ENCODE peak calls at places on chromosomes 13 and 19, in five cellular contexts. M is lower leg skin, J is ovary, Z is right lobe of liver, N is tibial nerve. V is an unnamed sample.

GRCh38 chr13:113337976-113338375 is 26.0 kb downstream of the GRTP1 start:
- DNase-seq in J (no peak), Z (no peak), M (no peak), N (no peak), V (no peak)

GRCh38 chr19:5128932-5129389 is 160.0 kb downstream of the KDM4B start:
- DNase-seq in Z (no peak), N (no peak), J (peak), M (no peak), V (peak)

GRCh38 chr19:44819246-44819832 is 10.4 kb downstream of the BCAM start:
- DNase-seq in Z (no peak), J (no peak), N (no peak), M (no peak), V (no peak)

GRCh38 chr19:19619849-19620210 is 1.3 kb upstream of the PBX4 start:
- DNase-seq in N (no peak), M (no peak), J (no peak), Z (no peak), V (no peak)

GRCh38 chr19:19600793-19601346 is 17.6 kb downstream of the PBX4 start:
- DNase-seq in N (no peak), M (no peak), Z (no peak), J (no peak), V (no peak)

GRCh38 chr19:3670258-3670795 is 29.9 kb downstream of the PIP5K1C start:
- DNase-seq in N (peak), M (peak), Z (no peak), J (peak), V (peak)

GRCh38 chr19:28886708-28887107 is 326.2 kb downstream of the UQCRFS1 start:
- DNase-seq in M (no peak), Z (no peak), N (no peak), J (no peak), V (no peak)

GRCh38 chr19:6076675-6077463 is 33.4 kb downstream of the RFX2 start:
- DNase-seq in J (no peak), M (no peak), N (no peak), Z (peak), V (peak)

GRCh38 chr13:48939728-48940127 is 36.0 kb upstream of the FNDC3A start:
- DNase-seq in Z (no peak), M (no peak), J (no peak), N (no peak), V (no peak)

GRCh38 chr13:21668665-21669599 is 1.9 kb upstream of the FGF9 start:
- DNase-seq in J (no peak), M (no peak), N (no peak), Z (no peak), V (peak)

GRCh38 chr19:53945441-53945840 is 17.3 kb upstream of the CACNG8 start:
- DNase-seq in Z (no peak), J (no peak), N (no peak), M (no peak), V (no peak)

GRCh38 chr13:112882555-112883024 is 86.4 kb upstream of the MCF2L start:
- DNase-seq in Z (no peak), M (no peak), J (no peak), N (no peak), V (no peak)

GRCh38 chr13:79582896-79583295 is 101.9 kb downstream of the NDFIP2 start:
- DNase-seq in J (no peak), M (no peak), Z (no peak), N (no peak), V (no peak)

GRCh38 chr13:50357586-50358118 is 342.4 kb downstream of the KCNRG start:
- DNase-seq in Z (no peak), M (peak), J (peak), N (no peak), V (peak)

GRCh38 chr19:33868076-33868735 is 71.5 kb downstream of the KCTD15 start:
- DNase-seq in Z (no peak), M (no peak), N (no peak), J (no peak), V (no peak)

GRCh38 chr13:94825507-94825906 is 113.2 kb upstream of the SOX21 start:
- DNase-seq in M (peak), N (peak), J (peak), Z (no peak), V (peak)

GRCh38 chr13:107209811-107210210 is 641.9 kb upstream of the ARGLU1 start:
- DNase-seq in J (no peak), Z (no peak), M (no peak), N (no peak), V (no peak)

GRCh38 chr19:57720878-57721277 is 6.5 kb downstream of the ZNF671 start:
- DNase-seq in J (no peak), Z (no peak), M (no peak), N (no peak), V (no peak)

GRCh38 chr19:48341006-48341405 is 15.7 kb downstream of the EMP3 start:
- DNase-seq in M (peak), Z (no peak), N (no peak), J (no peak), V (no peak)

GRCh38 chr19:15194938-15195337 is 5.9 kb downstream of the NOTCH3 start:
- DNase-seq in N (no peak), M (no peak), Z (no peak), J (no peak), V (no peak)

GRCh38 chr13:49890376-49890775 is 45.8 kb downstream of the SPRYD7 start:
- DNase-seq in Z (no peak), M (no peak), N (no peak), J (no peak), V (no peak)

GRCh38 chr19:58346961-58347929 is 6.0 kb downstream of the A1BG start:
- DNase-seq in N (peak), M (no peak), J (no peak), Z (no peak), V (peak)

GRCh38 chr19:1746401-1747284 is 6.7 kb upstream of the ONECUT3 start:
- DNase-seq in Z (no peak), M (no peak), J (no peak), N (no peak), V (no peak)

GRCh38 chr13:30466358-30466714 is 600 bp upstream of the HMGB1 start:
- DNase-seq in N (no peak), J (no peak), Z (no peak), M (no peak), V (no peak)
- H3K4me3 ChIP-seq in N (no peak), J (no peak), Z (no peak), M (no peak), V (no peak)

GRCh38 chr13:61880576-61881283 is 465.1 kb upstream of the PCDH20 start:
- DNase-seq in Z (no peak), M (no peak), N (no peak), J (no peak), V (no peak)

GRCh38 chr13:61873717-61874116 is 458.1 kb upstream of the PCDH20 start:
- DNase-seq in Z (no peak), J (no peak), M (no peak), N (no peak), V (no peak)

GRCh38 chr13:61874970-61875579 is 459.4 kb upstream of the PCDH20 start:
- DNase-seq in M (no peak), Z (no peak), N (no peak), J (no peak), V (no peak)
- TF ChIP-seq CTCF in M (no peak), Z (no peak), N (no peak), J (no peak), V (no peak)

GRCh38 chr13:97490702-97491307 is 56.8 kb downstream of the RAP2A start:
- DNase-seq in N (no peak), M (no peak), J (no peak), Z (no peak), V (no peak)

GRCh38 chr13:97492684-97493371 is 58.9 kb downstream of the RAP2A start:
- DNase-seq in M (no peak), J (no peak), N (no peak), Z (no peak), V (no peak)

GRCh38 chr13:97493471-97493870 is 59.5 kb downstream of the RAP2A start:
- DNase-seq in Z (no peak), N (no peak), J (no peak), M (no peak), V (no peak)

GRCh38 chr13:97492257-97492656 is 58.3 kb downstream of the RAP2A start:
- DNase-seq in N (no peak), M (no peak), J (no peak), Z (no peak), V (no peak)

GRCh38 chr13:97491452-97491851 is 57.5 kb downstream of the RAP2A start:
- DNase-seq in N (no peak), Z (no peak), M (no peak), J (no peak), V (no peak)
- TF ChIP-seq POLR2A in N (no peak), Z (no peak), M (no peak), J (no peak), V (no peak)

GRCh38 chr19:22622901-22623840 is 11.0 kb upstream of the ZNF492 start:
- DNase-seq in Z (no peak), J (peak), N (peak), M (no peak), V (no peak)
- H3K4me3 ChIP-seq in Z (no peak), J (peak), N (no peak), M (no peak), V (peak)